ENCODE peak calls at places on chromosomes 16 and 17, in five cellular contexts. O is HepG2, R is GM12878, F is NT2/D1, X is H1. G is an unnamed sample.

GRCh38 chr17:30821751-30822723 is 2.5 kb downstream of the CRLF3 start:
- DNase-seq in O (no peak), R (no peak), X (no peak), F (no peak), G (no peak)

GRCh38 chr17:37752482-37752881 is 7.6 kb upstream of the HNF1B start:
- DNase-seq in X (no peak), R (no peak), O (no peak), F (no peak), G (no peak)

GRCh38 chr16:80806957-80807356 is 2.6 kb upstream of the CDYL2 start:
- DNase-seq in X (no peak), R (no peak), F (no peak), O (peak), G (no peak)

GRCh38 chr17:81901167-81902022 is 643 bp upstream of the NPB start:
- DNase-seq in X (no peak), F (no peak), R (no peak), O (no peak), G (no peak)

GRCh38 chr17:82370471-82371332 is 863 bp upstream of the UTS2R start:
- DNase-seq in X (no peak), O (no peak), F (no peak), R (no peak), G (no peak)

GRCh38 chr16:89785523-89786155 is 30.8 kb downstream of the FANCA start:
- DNase-seq in X (no peak), R (no peak), O (no peak), F (no peak), G (no peak)

GRCh38 chr17:17847102-17847501 is 10.3 kb upstream of the SREBF1 start:
- DNase-seq in O (no peak), X (no peak), R (no peak), F (no peak), G (no peak)

GRCh38 chr16:58614212-58614611 is 15.4 kb downstream of the CNOT1 start:
- DNase-seq in R (no peak), F (no peak), X (no peak), O (no peak), G (no peak)

GRCh38 chr16:86571197-86571915 is 4.7 kb downstream of the FOXC2 start:
- DNase-seq in F (no peak), X (no peak), O (no peak), R (no peak), G (no peak)

GRCh38 chr16:65418435-65418834 is 296.6 kb upstream of the CDH11 start:
- DNase-seq in R (no peak), O (no peak), F (no peak), X (no peak), G (no peak)

GRCh38 chr17:45702666-45703266 is 81.4 kb upstream of the CRHR1 start:
- DNase-seq in X (no peak), F (no peak), O (no peak), R (no peak), G (peak)

GRCh38 chr17:1013729-1014090 is 16.8 kb downstream of the TIMM22 start:
- DNase-seq in O (no peak), R (no peak), X (no peak), F (no peak), G (no peak)

GRCh38 chr17:19440421-19440820 is 29.4 kb downstream of the RNF112 start:
- DNase-seq in F (no peak), X (no peak), O (no peak), R (no peak), G (no peak)

GRCh38 chr16:19804538-19805323 is 79.9 kb downstream of the GPRC5B start:
- DNase-seq in F (peak), O (no peak), R (no peak), X (peak), G (no peak)

GRCh38 chr17:31561469-31562412 is 170.3 kb downstream of the RAB11FIP4 start:
- DNase-seq in O (no peak), X (no peak), R (no peak), F (no peak), G (no peak)

GRCh38 chr17:10737168-10737622 is 7.4 kb upstream of the TMEM220 start:
- DNase-seq in R (no peak), F (no peak), X (no peak), O (peak), G (peak)

GRCh38 chr17:2697611-2698162 is 13.9 kb downstream of the CLUH start:
- DNase-seq in O (no peak), F (no peak), X (no peak), R (no peak), G (no peak)

GRCh38 chr17:27340990-27341595 is 47.2 kb downstream of the WSB1 start:
- DNase-seq in R (no peak), X (no peak), O (no peak), F (no peak), G (no peak)

GRCh38 chr17:80455328-80455710 is 21.1 kb downstream of the NPTX1 start:
- DNase-seq in X (no peak), F (peak), R (no peak), O (peak), G (peak)

GRCh38 chr17:50630524-50631194 is 4.0 kb upstream of the ABCC3 start:
- DNase-seq in F (no peak), R (no peak), X (no peak), O (peak), G (peak)

GRCh38 chr16:85526132-85526731 is 86.9 kb upstream of the GSE1 start:
- DNase-seq in F (no peak), O (peak), X (no peak), R (no peak), G (no peak)

GRCh38 chr16:8877894-8878522 is 4.1 kb upstream of the LITAFD start:
- DNase-seq in R (no peak), F (no peak), X (no peak), O (no peak), G (no peak)

GRCh38 chr17:21250719-21251305 is 2.4 kb downstream of the NATD1 start:
- DNase-seq in R (no peak), X (no peak), F (no peak), O (no peak), G (no peak)

GRCh38 chr16:88202207-88202745 is 180.5 kb upstream of the ZNF469 start:
- DNase-seq in X (no peak), F (no peak), R (no peak), O (no peak), G (no peak)

GRCh38 chr17:75875940-75876189 is 2.5 kb downstream of the TRIM47 start:
- DNase-seq in O (no peak), R (no peak), X (no peak), F (no peak), G (no peak)

GRCh38 chr16:4935231-4935855 is 1.6 kb downstream of the PPL start:
- DNase-seq in X (no peak), O (no peak), F (no peak), R (no peak), G (no peak)

GRCh38 chr16:19883296-19883951 is 1.2 kb downstream of the GPRC5B start:
- DNase-seq in O (no peak), R (no peak), F (no peak), X (no peak), G (no peak)

GRCh38 chr17:74325743-74326379 is at the start of gene KIF19:
- DNase-seq in F (peak), O (no peak), X (no peak), R (no peak), G (no peak)

DNA sequence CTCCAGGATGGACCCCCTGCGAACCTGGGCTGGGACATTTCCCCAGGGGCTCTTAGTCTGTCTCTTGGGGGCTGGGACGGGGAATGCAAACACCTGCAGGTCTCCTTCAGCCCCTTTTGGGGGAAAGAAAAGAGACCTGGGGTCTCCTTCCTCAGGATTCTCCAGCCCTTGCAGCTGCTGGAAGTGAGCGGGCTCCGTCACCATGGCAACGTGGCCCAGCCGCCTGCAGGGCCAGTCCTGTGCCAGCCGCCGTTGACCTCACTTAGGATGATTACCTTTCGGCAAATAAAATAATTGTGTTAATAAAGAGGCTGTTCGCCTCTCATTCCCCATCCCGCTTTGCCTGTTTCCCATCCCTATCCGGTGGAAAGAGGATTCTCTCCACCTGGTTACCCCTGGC is 25.7 kb downstream of the MRM1 start:
- DNase-seq in X (no peak), R (no peak), O (no peak), F (no peak), G (no peak)
- TF ChIP-seq SUZ12 in X (no peak), R (no peak), O (no peak), F (no peak), G (no peak)

DNA sequence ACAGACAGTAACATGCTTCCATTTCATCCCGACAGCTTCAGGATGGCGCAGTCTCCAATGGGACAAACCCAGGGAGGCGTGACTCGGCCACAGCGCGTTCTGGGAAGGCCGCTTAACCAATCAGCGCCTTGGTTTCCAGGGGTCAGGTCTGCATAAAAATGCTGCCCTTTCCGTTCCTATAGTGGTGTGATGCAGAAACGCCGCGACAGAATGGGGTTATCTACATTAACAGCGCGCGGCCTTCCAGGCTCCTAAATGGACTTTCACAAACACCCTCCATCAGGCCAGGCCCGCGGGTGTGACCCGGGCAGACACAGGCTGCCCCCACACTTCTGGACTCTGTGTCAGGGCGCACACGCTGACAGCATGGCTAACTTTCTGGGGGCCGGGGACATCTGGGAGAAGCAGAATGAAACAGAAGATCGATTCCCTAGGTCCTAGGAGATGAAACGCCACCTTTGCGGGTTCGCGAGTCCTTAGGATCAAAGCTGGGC is 792 bp downstream of the TMEM231 start:
- DNase-seq in O (peak), R (no peak), F (peak), X (peak), G (peak)
- TF ChIP-seq SUZ12 in O (no peak), R (no peak), F (no peak), X (no peak), G (no peak)

GRCh38 chr16:10879681-10880589 is 2.9 kb downstream of the CIITA start:
- DNase-seq in F (no peak), O (no peak), R (no peak), X (no peak), G (no peak)
- TF ChIP-seq SUZ12 in F (no peak), O (no peak), R (no peak), X (no peak), G (no peak)

DNA sequence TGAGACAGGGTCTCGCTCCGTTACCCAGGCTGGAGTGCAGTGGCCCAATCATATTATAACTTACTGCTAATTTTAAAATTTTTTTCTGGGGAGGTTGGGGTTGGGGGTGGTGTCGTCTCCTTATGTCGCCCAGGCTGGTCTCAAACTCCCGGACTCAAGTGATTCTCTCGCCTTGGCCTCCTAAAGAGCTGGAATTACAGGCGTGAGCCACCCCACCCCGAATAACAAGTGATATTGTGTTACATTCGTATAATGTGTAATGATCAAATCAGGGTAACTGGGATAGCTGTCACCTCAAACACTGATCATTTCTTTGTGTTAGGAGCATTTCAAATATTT is 16.2 kb upstream of the KPNA2 start:
- DNase-seq in R (no peak), X (no peak), O (no peak), F (no peak), G (no peak)
- TF ChIP-seq SUZ12 in R (no peak), X (no peak), O (no peak), F (no peak), G (no peak)

GRCh38 chr17:8707591-8708453 is 36.8 kb downstream of the CCDC42 start:
- DNase-seq in R (no peak), F (no peak), X (no peak), O (peak), G (no peak)
- TF ChIP-seq SUZ12 in R (no peak), F (no peak), X (no peak), O (no peak), G (no peak)